ENCODE peak calls at places on chromosomes 6 and 20, in ten cellular contexts. N is cardiac muscle cell, T is spleen, Z is MM.1S, E is thoracic aorta, H is endodermal cell, J is mammary epithelial cell, L is AG04450, D is IMR-90, K is heart right ventricle. P is an unnamed sample.

GRCh38 chr6:52418606-52419005 is 1.5 kb upstream of the EFHC1 start:
- DNase-seq in H (no peak), Z (no peak), J (no peak), N (no peak), D (no peak), L (no peak), T (no peak), E (no peak), K (no peak), P (no peak)

GRCh38 chr6:81751388-81752083 is 945 bp downstream of the TENT5A start:
- DNase-seq in K (peak; percentile 53), E (no peak), J (peak; percentile 44), H (peak; percentile 76), N (peak; percentile 61), D (peak; percentile 38), Z (no peak), L (no peak), T (peak; percentile 94), P (peak; percentile 60)

GRCh38 chr20:31808481-31808880 is 10.7 kb upstream of the MYLK2 start:
- DNase-seq in L (no peak), T (no peak), J (no peak), N (no peak), H (no peak), Z (no peak), D (no peak), K (no peak), E (no peak), P (no peak)

GRCh38 chr6:159726196-159726917 is 949 bp upstream of the WTAP start:
- DNase-seq in Z (no peak), D (no peak), H (no peak), N (no peak), E (no peak), T (no peak), K (no peak), L (no peak), J (no peak), P (no peak)

GRCh38 chr6:43763133-43763797 is 6.7 kb upstream of the VEGFA start:
- DNase-seq in D (peak; percentile 77), Z (no peak), N (no peak), H (no peak), T (no peak), K (no peak), J (no peak), E (no peak), L (peak; percentile 29), P (no peak)

GRCh38 chr6:90918361-90918760 is 331.5 kb upstream of the MAP3K7 start:
- DNase-seq in K (no peak), D (no peak), E (no peak), Z (no peak), L (no peak), T (no peak), H (no peak), N (no peak), J (no peak), P (no peak)

GRCh38 chr6:165573671-165574070 is 89.4 kb downstream of the PDE10A start:
- DNase-seq in E (no peak), D (peak; percentile 92), J (no peak), Z (no peak), H (peak; percentile 82), T (no peak), L (no peak), N (peak; percentile 49), K (peak; percentile 85), P (peak; percentile 10)

GRCh38 chr6:134174790-134175531 is 122.5 kb upstream of the SLC2A12 start:
- DNase-seq in L (peak; percentile 67), Z (peak; percentile 92), J (peak; percentile 90), K (peak; percentile 95), E (peak; percentile 52), H (peak; percentile 96), T (peak; percentile 99), N (peak; percentile 96), D (peak; percentile 86), P (peak; percentile 93)

GRCh38 chr6:107061125-107062020 is 33.4 kb downstream of the MTRES1 start:
- DNase-seq in J (no peak), K (no peak), N (peak; percentile 34), H (peak; percentile 98), D (peak; percentile 29), L (no peak), Z (peak; percentile 95), E (no peak), T (no peak), P (no peak)

GRCh38 chr6:37042139-37042538 is 36.7 kb downstream of the FGD2 start:
- DNase-seq in E (no peak), T (no peak), H (peak; percentile 35), J (no peak), N (no peak), K (no peak), Z (no peak), D (no peak), L (no peak), P (no peak)

GRCh38 chr20:46408281-46408731 is 1.9 kb upstream of the ELMO2 start:
- DNase-seq in L (no peak), E (no peak), Z (no peak), H (no peak), D (no peak), K (no peak), T (no peak), N (no peak), J (peak; percentile 37), P (no peak)

GRCh38 chr6:36414481-36414880 is 27.0 kb upstream of the ETV7 start:
- DNase-seq in T (no peak), K (no peak), J (no peak), E (no peak), Z (no peak), D (peak; percentile 8), L (no peak), H (no peak), N (no peak), P (no peak)

GRCh38 chr6:81625216-81625615 is 127.3 kb downstream of the TENT5A start:
- DNase-seq in D (peak; percentile 32), L (no peak), Z (no peak), K (no peak), H (no peak), J (no peak), N (no peak), E (no peak), T (no peak), P (no peak)

GRCh38 chr20:1418335-1418734 is 25.5 kb upstream of the FKBP1A start:
- DNase-seq in J (peak; percentile 81), N (no peak), K (no peak), E (no peak), Z (no peak), L (no peak), D (peak; percentile 39), T (no peak), H (no peak), P (no peak)

GRCh38 chr20:17712708-17713107 is 12.9 kb downstream of the BANF2 start:
- DNase-seq in J (no peak), N (no peak), D (peak; percentile 84), H (no peak), K (no peak), T (no peak), L (peak; percentile 64), E (no peak), Z (no peak), P (no peak)

GRCh38 chr6:107956586-107957164 is 1.3 kb downstream of the SEC63 start:
- DNase-seq in D (peak; percentile 65), N (peak; percentile 53), L (peak; percentile 8), K (no peak), Z (no peak), J (peak; percentile 32), H (no peak), T (no peak), E (no peak), P (peak; percentile 48)

GRCh38 chr20:38863024-38863851 is 57.7 kb downstream of the PPP1R16B start:
- DNase-seq in L (no peak), E (no peak), N (no peak), Z (no peak), D (no peak), H (no peak), T (no peak), K (no peak), J (no peak), P (no peak)

GRCh38 chr6:53982361-53983050 is 128.7 kb upstream of the MLIP start:
- DNase-seq in D (peak; percentile 18), J (peak; percentile 82), E (no peak), K (no peak), L (no peak), N (no peak), Z (no peak), H (no peak), T (no peak), P (no peak)
- H3K27ac ChIP-seq in D (no peak overlapping the region), J (peak overlapping the region; percentile 78), E (no peak overlapping the region), K (no peak overlapping the region), L (no peak overlapping the region), N (no peak overlapping the region), Z (no peak overlapping the region), H (no peak overlapping the region), T (no peak overlapping the region), P (no peak overlapping the region)

DNA sequence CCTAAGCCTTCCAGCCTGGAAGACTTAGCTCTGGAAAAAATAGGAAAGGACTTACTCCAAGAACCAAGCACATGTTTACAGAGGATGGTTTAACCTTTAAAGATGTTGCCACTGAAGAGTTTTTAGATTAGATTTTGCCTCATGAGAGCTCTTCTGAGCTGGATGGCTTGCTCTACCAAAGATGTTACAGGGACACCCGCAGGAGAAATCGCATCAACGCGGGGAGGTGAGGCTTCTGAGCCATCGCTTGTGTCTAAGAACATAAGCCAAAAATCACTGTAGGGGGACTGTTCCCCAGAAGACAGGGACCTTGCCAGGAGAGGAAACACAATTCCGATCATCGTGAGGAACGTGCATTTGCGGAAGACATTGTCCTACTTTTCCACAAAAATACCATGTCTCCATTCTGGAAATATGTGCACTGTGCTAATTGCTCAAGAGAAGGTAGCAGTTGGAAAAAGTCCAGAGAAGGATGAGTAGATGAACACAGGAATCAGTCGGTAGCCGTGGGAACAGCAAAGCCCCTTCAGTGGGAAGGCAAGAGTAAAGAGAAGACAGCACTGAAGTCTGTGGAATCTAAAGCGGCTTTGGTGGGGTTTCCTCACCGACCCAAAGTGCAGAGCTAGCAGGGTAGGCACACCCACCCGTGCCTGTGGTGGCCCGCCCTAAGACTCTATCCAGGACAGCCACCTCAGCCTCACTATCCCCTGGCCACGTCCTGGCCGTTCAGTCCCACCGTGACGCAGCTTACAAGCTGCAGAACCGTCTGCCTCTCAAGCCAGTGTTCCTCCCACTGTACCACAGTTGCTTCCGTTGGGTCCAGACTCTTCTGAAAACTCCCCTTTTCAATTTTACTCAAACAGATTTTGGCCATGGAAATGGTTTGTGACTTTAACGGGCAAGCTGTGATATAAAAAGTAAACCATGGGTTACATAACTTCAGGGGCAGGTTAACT is 334.8 kb downstream of the NRN1 start:
- DNase-seq in N (no peak), T (no peak), E (no peak), Z (no peak), L (no peak), K (no peak), H (peak; percentile 67), J (no peak), D (no peak), P (peak; percentile 59)
- TF ChIP-seq CTCF in N (no peak), T (no peak), E (no peak), Z (no peak), L (no peak), K (no peak), H (peak; percentile 60), J (no peak), D (no peak), P (peak; percentile 47)

GRCh38 chr6:144213293-144213692 is 63.0 kb downstream of the STX11 start:
- DNase-seq in K (no peak), D (no peak), T (no peak), Z (no peak), H (no peak), J (no peak), E (no peak), N (no peak), L (no peak), P (no peak)
- H3K27me3 ChIP-seq in K (no peaks in the 10 kb centered on the region), D (peaks cover 17% of the 10 kb centered on the region), T (no peaks in the 10 kb centered on the region), Z (no peaks in the 10 kb centered on the region), H (peaks cover 5% of the 10 kb centered on the region), J (no peaks in the 10 kb centered on the region), E (no peaks in the 10 kb centered on the region), N (no peaks in the 10 kb centered on the region), L (peaks cover 12% of the 10 kb centered on the region), P (peaks cover 2% of the 10 kb centered on the region)

GRCh38 chr6:30769853-30770160 is 25.5 kb upstream of the IER3 start:
- DNase-seq in J (no peak), E (no peak), K (no peak), D (no peak), L (no peak), T (no peak), Z (no peak), H (no peak), N (no peak), P (no peak)
- H3K27ac ChIP-seq in J (peak overlapping the region; percentile 97), E (peak overlapping the region; percentile 29), K (peak overlapping the region; percentile 72), D (peak overlapping the region; percentile 93), L (peak overlapping the region; percentile 100), T (peak overlapping the region; percentile 62), Z (no peak overlapping the region), H (no peak overlapping the region), N (peak overlapping the region; percentile 55), P (peak overlapping the region; percentile 52)